ENCODE peak calls at places on chromosomes 3 and 15, in seven cellular contexts. X, W, T, C, A, V and B are unnamed samples.

GRCh38 chr3:27326211-27326948 is 42.8 kb downstream of the NEK10 start:
- DNase-seq in X (no peak), W (no peak), T (no peak), C (no peak), A (no peak), V (peak; percentile 86), B (no peak)

GRCh38 chr3:133573054-133573628 is 345 bp upstream of the CDV3 start:
- DNase-seq in X (peak; percentile 100), W (peak; percentile 100), T (peak; percentile 100), C (peak; percentile 100), A (peak; percentile 100), V (peak; percentile 100), B (peak; percentile 100)

GRCh38 chr3:139537795-139538538 is 1.6 kb downstream of the RBP1 start:
- DNase-seq in X (no peak), W (no peak), T (no peak), C (no peak), A (no peak), V (no peak), B (peak; percentile 61)

GRCh38 chr3:17412950-17413530 is 329.4 kb downstream of the TBC1D5 start:
- DNase-seq in X (peak; percentile 9), W (no peak), T (no peak), C (no peak), A (peak; percentile 79), V (no peak), B (no peak)

GRCh38 chr15:85485956-85486567 is 105.7 kb downstream of the AKAP13 start:
- DNase-seq in X (peak; percentile 58), W (peak; percentile 77), T (no peak), C (peak; percentile 53), A (peak; percentile 81), V (no peak), B (no peak)

GRCh38 chr15:33182278-33182905 is 12.1 kb downstream of the FMN1 start:
- DNase-seq in X (no peak), W (no peak), T (no peak), C (no peak), A (no peak), V (no peak), B (no peak)

GRCh38 chr3:157566596-157566995 is 63.4 kb upstream of the VEPH1 start:
- DNase-seq in X (no peak), W (no peak), T (no peak), C (no peak), A (no peak), V (no peak), B (no peak)

GRCh38 chr15:66891776-66892175 is 173.6 kb upstream of the SMAD3 start:
- DNase-seq in X (no peak), W (no peak), T (no peak), C (no peak), A (no peak), V (no peak), B (no peak)

GRCh38 chr3:63349583-63350177 is 71.6 kb downstream of the SYNPR start:
- DNase-seq in X (no peak), W (no peak), T (no peak), C (peak; percentile 53), A (peak; percentile 67), V (no peak), B (no peak)

GRCh38 chr15:52653451-52653964 is 25.7 kb downstream of the ATOSA start:
- DNase-seq in X (no peak), W (no peak), T (no peak), C (no peak), A (no peak), V (no peak), B (no peak)

GRCh38 chr15:39135989-39136388 is 444.9 kb upstream of the THBS1 start:
- DNase-seq in X (no peak), W (no peak), T (no peak), C (no peak), A (no peak), V (no peak), B (no peak)

GRCh38 chr3:142779591-142779990 is 55.8 kb downstream of the TRPC1 start:
- DNase-seq in X (no peak), W (no peak), T (no peak), C (no peak), A (no peak), V (no peak), B (no peak)

GRCh38 chr15:58457466-58457965 is 25.7 kb downstream of the LIPC start:
- DNase-seq in X (no peak), W (no peak), T (no peak), C (no peak), A (no peak), V (no peak), B (no peak)

GRCh38 chr3:194852345-194852744 is 166.7 kb downstream of the FAM43A start:
- DNase-seq in X (no peak), W (no peak), T (no peak), C (no peak), A (no peak), V (no peak), B (no peak)

GRCh38 chr15:89112341-89112971 is 24.2 kb downstream of the ABHD2 start:
- DNase-seq in X (no peak), W (peak; percentile 48), T (no peak), C (peak; percentile 67), A (no peak), V (peak; percentile 65), B (no peak)

GRCh38 chr3:138863776-138864113 is 29.0 kb upstream of the PIK3CB start:
- DNase-seq in X (no peak), W (no peak), T (no peak), C (no peak), A (no peak), V (no peak), B (no peak)

GRCh38 chr15:44163370-44163769 is 31.7 kb downstream of the FRMD5 start:
- DNase-seq in X (no peak), W (no peak), T (no peak), C (no peak), A (no peak), V (no peak), B (no peak)

GRCh38 chr3:9147896-9148267 is 101.6 kb downstream of the SRGAP3 start:
- DNase-seq in X (no peak), W (no peak), T (no peak), C (no peak), A (no peak), V (no peak), B (no peak)

GRCh38 chr3:18086078-18086477 is 339.1 kb downstream of the SATB1 start:
- DNase-seq in X (no peak), W (no peak), T (no peak), C (no peak), A (no peak), V (no peak), B (no peak)

GRCh38 chr15:47410243-47410642 is 307.1 kb upstream of the SEMA6D start:
- DNase-seq in X (no peak), W (no peak), T (no peak), C (no peak), A (no peak), V (no peak), B (no peak)

GRCh38 chr15:92810418-92811138 is 89.5 kb upstream of the CHD2 start:
- DNase-seq in X (no peak), W (peak; percentile 69), T (peak; percentile 84), C (no peak), A (peak; percentile 91), V (peak; percentile 84), B (peak; percentile 86)

GRCh38 chr15:76337739-76338554 is 1.4 kb downstream of the ISL2 start:
- DNase-seq in X (peak; percentile 20), W (no peak), T (no peak), C (no peak), A (peak; percentile 29), V (no peak), B (no peak)

GRCh38 chr3:141288331-141288990 is 56.8 kb downstream of the PXYLP1 start:
- DNase-seq in X (no peak), W (no peak), T (no peak), C (no peak), A (no peak), V (no peak), B (no peak)

GRCh38 chr3:141287326-141287725 is 55.7 kb downstream of the PXYLP1 start:
- DNase-seq in X (no peak), W (no peak), T (no peak), C (no peak), A (no peak), V (no peak), B (peak; percentile 40)

GRCh38 chr3:141286856-141287255 is 55.2 kb downstream of the PXYLP1 start:
- DNase-seq in X (no peak), W (no peak), T (no peak), C (no peak), A (no peak), V (no peak), B (no peak)

GRCh38 chr3:141291610-141292345 is 60.2 kb downstream of the PXYLP1 start:
- DNase-seq in X (no peak), W (no peak), T (no peak), C (no peak), A (no peak), V (no peak), B (no peak)

DNA sequence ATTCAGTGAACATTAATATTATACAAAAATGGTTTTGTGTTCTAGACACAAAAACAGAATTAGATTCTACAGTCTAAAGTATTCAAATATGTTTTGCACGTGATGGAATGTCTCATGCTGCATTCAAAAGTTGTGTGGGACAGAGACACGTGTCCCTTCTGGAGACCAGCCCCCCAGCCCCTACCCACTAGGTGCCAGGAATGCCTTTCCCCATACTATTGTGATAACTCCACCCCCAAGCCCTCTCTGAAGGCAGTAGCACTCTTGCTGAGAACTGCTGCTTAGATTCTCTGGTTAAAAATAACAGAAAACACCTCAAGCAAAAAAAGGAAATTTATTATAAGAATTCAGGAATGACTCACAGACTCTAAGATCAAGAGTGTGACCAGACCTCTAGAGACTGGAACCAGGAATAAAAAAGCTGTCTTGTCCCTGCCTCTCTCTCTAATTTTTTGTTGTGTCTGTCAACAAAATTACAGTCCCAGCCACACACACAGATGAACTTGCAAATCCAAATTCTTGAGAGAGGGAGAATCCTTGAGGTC is 57.7 kb downstream of the PXYLP1 start:
- DNase-seq in X (no peak), W (no peak), T (no peak), C (no peak), A (no peak), V (no peak), B (no peak)
- H3K36me3 ChIP-seq in X (peaks cover 6% of the 10 kb centered on the region), W (no peaks in the 10 kb centered on the region), T (no peaks in the 10 kb centered on the region), C (no peaks in the 10 kb centered on the region), A (no peaks in the 10 kb centered on the region), V (peaks cover 4% of the 10 kb centered on the region), B (peaks cover 11% of the 10 kb centered on the region)

GRCh38 chr3:13896473-13897154 is 16.7 kb upstream of the WNT7A start:
- DNase-seq in X (peak; percentile 58), W (peak; percentile 69), T (no peak), C (peak; percentile 63), A (peak; percentile 68), V (peak; percentile 72), B (no peak)
- TF ChIP-seq CTCF in X (peak; percentile 80), W (peak; percentile 50), T (peak; percentile 94), C (peak; percentile 22), A (peak; percentile 95), V (no peak), B (peak; percentile 84)

DNA sequence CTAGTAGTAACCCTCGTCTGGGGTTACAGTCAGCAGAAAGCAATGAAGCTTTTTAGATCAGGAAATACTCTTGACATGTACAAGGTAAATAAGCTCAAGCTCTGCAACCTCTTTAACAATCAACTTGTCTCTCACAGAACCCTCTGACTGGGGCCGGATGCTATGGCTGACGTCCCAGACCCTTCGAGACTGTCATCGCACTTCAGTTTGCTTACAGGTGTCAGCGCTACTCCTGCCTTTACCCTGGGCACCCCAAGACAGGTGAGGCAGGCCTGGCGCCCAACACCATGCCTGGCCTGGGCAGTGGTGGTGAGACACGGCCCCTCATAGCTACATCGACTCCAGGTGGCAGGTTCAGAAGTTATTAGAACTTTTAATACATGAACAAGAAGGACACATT is 30.6 kb downstream of the LRRFIP2 start:
- DNase-seq in X (no peak), W (no peak), T (no peak), C (no peak), A (no peak), V (no peak), B (no peak)
- H3K4me1 ChIP-seq in X (no peaks in the 10 kb centered on the region), W (no peaks in the 10 kb centered on the region), T (no peaks in the 10 kb centered on the region), C (no peaks in the 10 kb centered on the region), A (no peaks in the 10 kb centered on the region), V (peaks cover 4% of the 10 kb centered on the region), B (peaks cover 15% of the 10 kb centered on the region)

GRCh38 chr3:175001091-175001490 is 142.0 kb downstream of the NAALADL2 start:
- DNase-seq in X (no peak), W (no peak), T (no peak), C (no peak), A (no peak), V (no peak), B (no peak)
- H3K36me3 ChIP-seq in X (no peaks in the 10 kb centered on the region), W (no peaks in the 10 kb centered on the region), T (no peaks in the 10 kb centered on the region), C (no peaks in the 10 kb centered on the region), A (no peaks in the 10 kb centered on the region), V (no peaks in the 10 kb centered on the region), B (no peaks in the 10 kb centered on the region)